ENCODE peak calls at places on chromosome 2, in eight cellular contexts. E is pancreas, D is IMR-90, S is upper lobe of left lung, H is PC-3, T is lower lobe of right lung, C is astrocyte, O is brain microvascular endothelial cell. X is an unnamed sample.

GRCh38 chr2:196638765-196639164 is 750 bp upstream of the CCDC150 start:
- DNase-seq in H (no peak), S (peak), E (peak), C (no peak), D (no peak), T (no peak), O (no peak), X (no peak)

GRCh38 chr2:170771049-170771937 is 1.1 kb downstream of the ERICH2 start:
- DNase-seq in H (peak), T (no peak), C (peak), S (peak), E (no peak), D (peak), O (no peak), X (no peak)

GRCh38 chr2:212548459-212548815 is 9.8 kb upstream of the ERBB4 start:
- DNase-seq in D (peak), T (no peak), C (peak), S (no peak), E (peak), O (peak), H (peak), X (peak)

GRCh38 chr2:108324531-108325256 is 36.0 kb downstream of the SULT1C2 start:
- DNase-seq in T (no peak), O (peak), S (no peak), C (peak), D (peak), H (peak), E (no peak), X (no peak)

GRCh38 chr2:236168110-236169067 is at the start of gene GBX2:
- DNase-seq in H (peak), E (no peak), D (peak), T (no peak), O (peak), S (peak), C (peak), X (peak)

GRCh38 chr2:232488721-232489300 is 1.2 kb upstream of the ECEL1 start:
- DNase-seq in H (no peak), O (no peak), T (peak), C (no peak), S (no peak), E (no peak), D (no peak), X (no peak)

GRCh38 chr2:63981702-63982103 is 37.5 kb downstream of the VPS54 start:
- DNase-seq in S (no peak), T (no peak), O (no peak), D (no peak), E (no peak), C (no peak), H (peak), X (no peak)

GRCh38 chr2:182826051-182826450 is 40.4 kb downstream of the FRZB start:
- DNase-seq in H (no peak), S (no peak), D (no peak), T (no peak), E (no peak), O (no peak), C (no peak), X (no peak)

GRCh38 chr2:165536861-165537499 is 67.5 kb downstream of the CSRNP3 start:
- DNase-seq in S (no peak), D (no peak), T (no peak), O (no peak), H (no peak), E (no peak), C (no peak), X (no peak)

GRCh38 chr2:24919977-24920812 is at the start of gene ADCY3:
- DNase-seq in E (peak), S (peak), T (peak), O (no peak), D (peak), C (no peak), H (peak), X (peak)

GRCh38 chr2:112342067-112342466 is 66.7 kb downstream of the ZC3H6 start:
- DNase-seq in E (no peak), T (no peak), C (no peak), O (no peak), S (no peak), D (no peak), H (peak), X (no peak)

DNA sequence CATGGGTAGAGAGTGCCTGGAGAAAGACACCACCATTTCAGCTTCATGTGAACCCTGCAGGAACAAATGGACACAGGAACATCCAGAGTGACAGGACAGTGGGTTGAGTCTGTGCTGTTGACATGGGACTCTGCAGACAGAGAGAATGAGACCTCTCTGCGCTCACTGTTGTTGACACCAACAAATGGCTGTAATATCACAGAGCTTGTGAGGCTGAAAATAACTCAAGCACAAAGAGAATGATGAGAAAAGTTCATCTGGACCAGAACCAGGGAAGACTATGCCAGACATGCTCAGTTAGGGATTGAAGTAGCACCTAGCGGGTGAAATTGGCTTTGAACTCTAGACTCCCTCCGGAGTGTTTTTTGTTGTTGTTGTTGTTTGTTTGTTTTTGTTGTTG is 37.0 kb upstream of the YWHAQ start:
- DNase-seq in C (no peak), O (no peak), T (no peak), S (no peak), H (no peak), E (no peak), D (no peak), X (no peak)
- H3K27ac ChIP-seq in C (no peak), O (no peak), T (no peak), S (no peak), H (no peak), E (no peak), D (no peak), X (no peak)

DNA sequence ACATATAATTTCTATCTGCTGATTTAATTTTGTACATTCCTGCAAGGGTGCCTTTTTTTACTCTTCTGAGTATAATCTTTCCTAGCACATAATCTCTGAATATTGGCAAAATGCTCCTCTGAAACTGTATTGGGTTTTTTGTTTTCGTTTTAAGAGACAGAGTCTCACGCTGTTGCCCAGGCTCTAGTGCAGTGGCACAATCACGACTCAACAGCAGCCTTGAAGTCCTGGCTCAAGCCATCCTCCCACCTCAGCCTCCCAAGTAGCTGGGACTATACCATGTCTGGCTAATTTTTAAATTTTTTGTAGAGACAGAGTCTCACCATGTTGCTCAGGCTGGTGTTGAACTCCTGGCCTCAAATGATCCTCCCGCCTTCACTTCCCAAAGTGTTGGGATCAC is 104.9 kb downstream of the SPTBN1 start:
- DNase-seq in H (no peak), C (no peak), D (no peak), O (no peak), S (no peak), E (no peak), T (no peak), X (no peak)
- H3K4me3 ChIP-seq in H (peak), C (peak), D (no peak), O (peak), S (peak), E (no peak), T (peak), X (no peak)

GRCh38 chr2:222806606-222807036 is 54.2 kb upstream of the ACSL3 start:
- DNase-seq in D (no peak), E (no peak), O (no peak), C (no peak), T (no peak), S (no peak), H (no peak), X (no peak)

GRCh38 chr2:222809582-222809981 is 51.3 kb upstream of the ACSL3 start:
- DNase-seq in C (no peak), H (no peak), E (no peak), O (no peak), T (no peak), S (no peak), D (no peak), X (no peak)

GRCh38 chr2:222807431-222807830 is 53.4 kb upstream of the ACSL3 start:
- DNase-seq in D (no peak), H (no peak), E (no peak), O (no peak), T (no peak), C (no peak), S (no peak), X (no peak)

GRCh38 chr2:222802502-222803196 is 58.2 kb upstream of the ACSL3 start:
- DNase-seq in T (no peak), S (no peak), O (no peak), D (no peak), C (no peak), E (no peak), H (no peak), X (no peak)

DNA sequence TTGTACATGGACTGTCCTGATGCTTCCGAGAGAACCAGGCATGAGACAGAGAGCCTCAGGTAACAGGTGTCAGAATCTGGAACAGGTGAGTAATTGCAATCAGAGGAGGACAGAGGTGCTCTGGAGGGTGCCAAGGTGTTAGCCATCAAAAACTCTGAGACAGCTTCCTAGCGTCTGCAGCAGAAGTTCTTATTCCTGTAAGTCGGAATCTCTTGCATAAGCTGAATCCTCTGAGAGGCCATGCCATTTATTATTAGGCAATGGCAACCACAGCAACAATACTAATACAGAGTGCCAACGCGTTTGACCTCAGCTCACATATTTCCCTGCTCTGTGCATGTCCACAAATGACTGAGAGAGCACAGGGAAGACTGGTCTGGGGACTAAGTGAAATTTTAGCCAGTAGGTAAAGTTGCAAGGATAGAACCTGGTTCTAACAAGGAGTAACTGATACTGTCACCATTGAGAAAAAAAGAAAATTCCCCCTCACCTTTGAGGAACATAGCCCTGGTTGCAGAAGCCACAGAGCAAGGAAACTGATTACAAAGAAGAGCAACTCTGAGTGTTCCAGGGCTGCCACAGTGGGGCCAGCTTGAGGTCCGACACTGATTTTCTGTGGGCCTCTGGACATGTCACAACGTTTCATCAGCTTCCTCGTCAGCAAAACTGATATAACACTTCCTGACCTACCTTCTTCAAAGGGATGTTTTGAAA is 55.1 kb upstream of the ACSL3 start:
- DNase-seq in O (no peak), E (no peak), S (no peak), T (no peak), D (no peak), C (no peak), H (no peak), X (no peak)
- TF ChIP-seq CTCF in O (no peak), E (no peak), S (no peak), T (no peak), D (no peak), C (no peak), H (no peak), X (no peak)

GRCh38 chr2:73112026-73112912 is 479 bp downstream of the RAB11FIP5 start:
- DNase-seq in C (peak), D (peak), S (peak), O (no peak), H (peak), E (no peak), T (peak), X (peak)
- H3K27ac ChIP-seq in C (peak), D (peak), S (peak), O (peak), H (peak), E (peak), T (peak), X (peak)

DNA sequence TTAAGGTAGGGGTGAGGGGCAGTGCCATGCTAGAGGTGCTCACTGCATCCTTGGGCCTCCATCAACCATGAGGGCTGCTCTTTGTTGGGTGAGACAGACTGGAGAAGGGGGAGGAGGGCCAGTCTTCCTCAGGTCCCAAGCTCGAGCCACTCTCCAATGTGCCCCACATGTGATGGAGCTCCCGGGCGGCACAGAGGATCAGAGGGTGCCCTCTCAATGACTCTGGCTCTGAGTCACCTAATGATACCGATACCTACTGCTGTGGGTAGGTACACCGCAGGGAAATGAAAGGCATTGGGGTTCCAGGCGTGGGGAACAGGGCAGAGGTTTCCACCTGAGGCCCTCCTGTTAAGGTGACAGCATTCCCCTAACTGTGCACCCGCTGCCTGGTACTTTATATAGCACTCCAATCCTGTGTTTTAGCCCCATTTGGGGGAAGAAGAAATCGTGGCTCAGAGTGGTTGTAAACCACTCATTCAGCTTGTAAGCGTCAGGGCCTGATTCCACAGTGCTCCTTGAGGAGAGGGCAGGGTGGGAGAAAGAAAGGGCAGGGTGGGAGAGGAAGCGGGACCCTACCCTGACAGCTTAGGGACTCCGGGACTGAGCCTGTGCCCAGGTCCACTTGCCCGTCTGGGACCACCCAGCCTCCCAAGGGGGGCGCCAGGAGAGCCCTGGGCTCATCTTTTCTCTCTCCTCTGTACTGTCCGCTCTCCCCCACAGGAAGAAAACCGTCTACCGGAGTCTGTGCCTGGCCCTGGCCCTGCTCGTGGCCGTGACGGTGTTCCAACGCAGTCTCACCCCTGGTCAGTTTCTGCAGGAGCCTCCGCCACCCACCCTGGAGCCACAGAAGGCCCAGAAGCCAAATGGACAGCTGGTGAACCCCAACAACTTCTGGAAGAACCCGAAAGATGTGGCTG is 1.8 kb downstream of the B3GNT7 start:
- DNase-seq in D (no peak), E (no peak), O (no peak), T (no peak), S (peak), H (no peak), C (no peak), X (no peak)
- H3K4me3 ChIP-seq in D (no peak), E (no peak), O (no peak), T (peak), S (peak), H (no peak), C (no peak), X (no peak)

DNA sequence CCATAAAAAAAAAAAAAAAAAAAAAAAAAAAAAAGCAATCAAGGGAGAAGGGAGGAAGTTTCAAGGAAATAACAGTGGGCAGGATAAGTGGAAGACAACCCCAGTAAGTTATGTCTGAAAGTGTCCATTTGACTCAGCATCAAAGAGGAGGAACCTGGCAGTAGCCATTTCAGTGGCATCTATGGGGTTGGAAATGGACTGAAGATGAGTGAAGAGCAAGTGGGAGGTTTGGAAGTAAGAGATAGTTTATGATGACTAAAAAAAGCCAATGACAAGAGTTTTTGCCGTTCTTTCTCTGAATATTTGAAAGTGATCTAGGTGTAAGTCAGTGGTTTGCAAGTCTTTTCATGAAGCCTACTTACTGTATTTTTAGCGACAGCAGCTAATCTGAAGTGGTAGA is 9.2 kb upstream of the SELENOI start:
- DNase-seq in T (no peak), E (no peak), H (no peak), O (no peak), S (no peak), D (no peak), C (no peak), X (no peak)
- TF ChIP-seq CTCF in T (no peak), E (no peak), H (no peak), O (no peak), S (no peak), D (no peak), C (no peak), X (no peak)

GRCh38 chr2:98869272-98869641 is 66.8 kb downstream of the CRACDL start:
- DNase-seq in H (peak), T (peak), C (no peak), E (peak), S (peak), O (no peak), D (no peak), X (peak)
- H3K27ac ChIP-seq in H (peak), T (peak), C (no peak), E (peak), S (peak), O (no peak), D (no peak), X (no peak)

GRCh38 chr2:200137691-200138090 is 168.8 kb upstream of the SPATS2L start:
- DNase-seq in H (no peak), C (no peak), E (no peak), O (no peak), T (no peak), S (no peak), D (no peak), X (no peak)
- H3K4me3 ChIP-seq in H (no peak), C (no peak), E (no peak), O (no peak), T (no peak), S (no peak), D (no peak), X (no peak)

GRCh38 chr2:176285321-176285720 is 16.1 kb downstream of the MTX2 start:
- DNase-seq in D (no peak), O (peak), E (no peak), T (no peak), H (no peak), S (no peak), C (peak), X (no peak)
- TF ChIP-seq CTCF in D (no peak), O (no peak), E (no peak), T (no peak), H (no peak), S (no peak), C (no peak), X (no peak)

GRCh38 chr2:101082993-101083392 is 68.2 kb downstream of the TBC1D8 start:
- DNase-seq in S (no peak), D (no peak), C (no peak), H (no peak), T (no peak), O (no peak), E (no peak), X (no peak)

GRCh38 chr2:101081508-101081907 is 69.7 kb downstream of the TBC1D8 start:
- DNase-seq in E (no peak), O (no peak), D (no peak), C (no peak), H (no peak), T (no peak), S (no peak), X (no peak)

GRCh38 chr2:101083613-101084012 is 67.6 kb downstream of the TBC1D8 start:
- DNase-seq in O (no peak), D (no peak), C (no peak), E (no peak), S (no peak), H (no peak), T (no peak), X (no peak)

GRCh38 chr2:101076581-101076980 is 74.5 kb downstream of the RPL31 start:
- DNase-seq in C (no peak), T (no peak), H (no peak), O (no peak), S (no peak), D (no peak), E (peak), X (peak)

GRCh38 chr2:101080214-101081068 is 70.7 kb downstream of the TBC1D8 start:
- DNase-seq in E (no peak), T (no peak), O (no peak), H (peak), D (no peak), S (no peak), C (no peak), X (peak)
- H3K27ac ChIP-seq in E (no peak), T (no peak), O (no peak), H (peak), D (no peak), S (no peak), C (no peak), X (peak)